ENCODE peak calls at places on chromosomes 16 and 17, in seven cellular contexts. B, C, R, L, Y, H and K are unnamed samples.

GRCh38 chr17:7224110-7224509 is 4.4 kb downstream of the ACADVL start:
- DNase-seq in R (no peak), Y (no peak), H (no peak), L (no peak), B (no peak), C (no peak), K (no peak)

GRCh38 chr16:4378202-4378666 is 6.6 kb downstream of the VASN start:
- DNase-seq in C (no peak), B (no peak), L (no peak), R (no peak), Y (no peak), H (no peak), K (no peak)

GRCh38 chr17:51121620-51122472 is 1.2 kb upstream of the SPAG9 start:
- DNase-seq in L (peak; percentile 93), Y (peak; percentile 86), B (peak; percentile 91), R (peak; percentile 54), C (peak; percentile 99), H (peak; percentile 91), K (peak; percentile 97)

GRCh38 chr16:68406458-68407041 is 41.8 kb downstream of the SMPD3 start:
- DNase-seq in L (no peak), H (no peak), R (no peak), C (no peak), B (no peak), Y (no peak), K (no peak)

GRCh38 chr17:9050801-9051401 is 29.6 kb downstream of the NTN1 start:
- DNase-seq in B (no peak), C (peak; percentile 56), L (no peak), H (no peak), R (peak; percentile 41), Y (no peak), K (no peak)

GRCh38 chr16:66689282-66689681 is 7.3 kb downstream of the CMTM4 start:
- DNase-seq in L (no peak), C (no peak), H (no peak), B (no peak), R (no peak), Y (no peak), K (no peak)

GRCh38 chr16:3842994-3843393 is 37.5 kb downstream of the CREBBP start:
- DNase-seq in C (no peak), R (no peak), H (no peak), B (no peak), Y (no peak), L (no peak), K (peak; percentile 72)

GRCh38 chr17:37816951-37817350 is 72.1 kb upstream of the HNF1B start:
- DNase-seq in C (peak; percentile 34), Y (no peak), B (no peak), R (no peak), L (no peak), H (no peak), K (no peak)

GRCh38 chr16:85412911-85413520 is 200.1 kb upstream of the GSE1 start:
- DNase-seq in R (no peak), B (no peak), Y (no peak), L (no peak), C (no peak), H (peak; percentile 17), K (peak; percentile 60)

GRCh38 chr16:75506567-75506966 is 11.3 kb upstream of the CHST6 start:
- DNase-seq in H (no peak), R (no peak), C (peak; percentile 73), Y (peak; percentile 59), B (no peak), L (peak; percentile 55), K (peak; percentile 75)

GRCh38 chr17:79948918-79949645 is 86.6 kb downstream of the TBC1D16 start:
- DNase-seq in R (no peak), L (no peak), B (no peak), H (peak; percentile 20), C (no peak), Y (no peak), K (peak; percentile 57)

GRCh38 chr16:11781773-11782172 is 15.3 kb downstream of the ZC3H7A start:
- DNase-seq in H (no peak), C (no peak), L (no peak), B (no peak), R (no peak), Y (no peak), K (no peak)

GRCh38 chr16:55120408-55120807 is 189.7 kb downstream of the IRX5 start:
- DNase-seq in Y (no peak), R (no peak), C (peak; percentile 7), L (no peak), B (no peak), H (no peak), K (no peak)

GRCh38 chr16:57652695-57653471 is 15.2 kb upstream of the ADGRG3 start:
- DNase-seq in L (no peak), B (no peak), C (no peak), H (no peak), Y (no peak), R (no peak), K (no peak)

GRCh38 chr17:68706351-68706750 is 105.2 kb upstream of the FAM20A start:
- DNase-seq in C (no peak), L (no peak), B (no peak), R (no peak), Y (no peak), H (no peak), K (no peak)

GRCh38 chr17:61009619-61010018 is 332.0 kb downstream of the BCAS3 start:
- DNase-seq in R (no peak), B (no peak), Y (no peak), H (no peak), C (no peak), L (no peak), K (no peak)

GRCh38 chr17:50478391-50479361 is at the start of gene RSAD1:
- DNase-seq in B (peak; percentile 90), L (peak; percentile 90), C (peak; percentile 96), Y (peak; percentile 65), H (peak; percentile 83), R (peak; percentile 68), K (peak; percentile 91)

GRCh38 chr16:85204242-85205010 is 92.2 kb upstream of the CIBAR2 start:
- DNase-seq in H (no peak), L (no peak), C (no peak), B (no peak), Y (no peak), R (no peak), K (no peak)

GRCh38 chr17:74427048-74427762 is 4.7 kb upstream of the GPRC5C start:
- DNase-seq in C (no peak), Y (no peak), L (peak; percentile 85), H (peak; percentile 50), R (no peak), B (peak; percentile 86), K (no peak)

GRCh38 chr17:10082795-10083194 is 115.6 kb downstream of the GAS7 start:
- DNase-seq in Y (no peak), L (no peak), B (no peak), C (no peak), H (no peak), R (no peak), K (no peak)

GRCh38 chr17:71327376-71328059 is 793.3 kb upstream of the SOX9 start:
- DNase-seq in B (no peak), C (no peak), Y (no peak), H (no peak), R (no peak), L (no peak), K (no peak)

GRCh38 chr16:13109171-13109570 is 207.8 kb downstream of the SHISA9 start:
- DNase-seq in B (no peak), Y (no peak), L (no peak), C (no peak), R (no peak), H (no peak), K (no peak)

GRCh38 chr17:50198026-50198669 is 3.3 kb downstream of the COL1A1 start:
- DNase-seq in Y (peak; percentile 86), B (peak; percentile 73), L (peak; percentile 79), R (no peak), H (peak; percentile 74), C (peak; percentile 84), K (peak; percentile 85)

GRCh38 chr16:58196898-58197313 is 1.0 kb downstream of the CSNK2A2 start:
- DNase-seq in Y (no peak), B (no peak), C (no peak), H (no peak), L (no peak), R (no peak), K (no peak)

GRCh38 chr17:49571764-49572163 is 3.9 kb upstream of the NXPH3 start:
- DNase-seq in B (no peak), R (no peak), Y (no peak), L (no peak), H (no peak), C (no peak), K (no peak)

DNA sequence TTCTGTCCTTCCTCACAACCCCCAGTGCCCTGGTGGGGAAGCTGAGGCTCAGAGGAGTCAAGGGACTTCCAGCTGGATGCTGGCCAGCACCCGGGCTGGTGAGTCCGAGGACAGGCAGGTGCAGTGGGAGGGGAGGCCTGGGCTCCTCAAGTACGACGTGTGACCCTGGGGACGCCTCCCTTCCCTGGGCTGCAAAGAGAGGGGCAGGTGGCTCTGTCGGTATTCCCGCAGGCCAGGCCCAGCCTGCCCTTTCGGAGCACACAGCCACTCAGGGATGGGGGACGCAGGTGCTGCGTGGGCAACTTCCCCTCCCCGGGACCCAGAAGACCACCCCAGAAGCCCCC is 33.1 kb upstream of the PVALEF start:
- DNase-seq in B (no peak), Y (no peak), C (no peak), R (no peak), L (no peak), H (no peak), K (no peak)
- H3K27ac ChIP-seq in B (peak overlapping the region; percentile 61), Y (peak overlapping the region; percentile 77), C (no peak overlapping the region), R (no peak overlapping the region), L (no peak overlapping the region), H (no peak overlapping the region), K (peak overlapping the region; percentile 65)

GRCh38 chr16:177981-178676 is 1.6 kb downstream of the HBA1 start:
- DNase-seq in C (no peak), R (no peak), B (no peak), Y (no peak), H (no peak), L (no peak), K (no peak)
- TF ChIP-seq EP300 in C (no peak), R (no peak), B (no peak), Y (no peak), H (no peak), L (no peak), K (no peak)

GRCh38 chr16:59697236-59697635 is 963.1 kb upstream of the GOT2 start:
- DNase-seq in Y (no peak), R (no peak), B (no peak), C (no peak), H (no peak), L (no peak), K (no peak)

GRCh38 chr16:59698341-59698979 is 964.3 kb upstream of the GOT2 start:
- DNase-seq in H (no peak), C (no peak), R (no peak), B (no peak), Y (no peak), L (no peak), K (no peak)

GRCh38 chr16:59697746-59698145 is 963.6 kb upstream of the GOT2 start:
- DNase-seq in B (no peak), L (no peak), C (no peak), R (no peak), H (no peak), Y (no peak), K (no peak)

GRCh38 chr16:59701987-59702386 is 967.9 kb upstream of the GOT2 start:
- DNase-seq in C (no peak), Y (no peak), L (no peak), B (no peak), H (no peak), R (no peak), K (no peak)

GRCh38 chr16:59699786-59700185 is 965.7 kb upstream of the GOT2 start:
- DNase-seq in C (no peak), L (no peak), B (no peak), H (no peak), Y (no peak), R (no peak), K (no peak)
- TF ChIP-seq POLR2A in C (no peak), L (no peak), B (no peak), H (no peak), Y (no peak), R (no peak), K (no peak)

GRCh38 chr17:77959926-77960521 is 1.5 kb downstream of the TNRC6C start:
- DNase-seq in B (no peak), H (no peak), R (no peak), C (no peak), Y (no peak), L (no peak), K (no peak)
- H3K27ac ChIP-seq in B (peak overlapping the region; percentile 49), H (no peak overlapping the region), R (no peak overlapping the region), C (no peak overlapping the region), Y (peak overlapping the region; percentile 65), L (peak overlapping the region; percentile 65), K (peak overlapping the region; percentile 70)